ENCODE peak calls at places on chromosomes 13 and 19, in four cellular contexts. One of them, this sample, is unnamed.

GRCh38 chr19:40962460-40962961 is 28.6 kb upstream of the CYP2B6 start:
- DNase-seq in fibroblast of lung: no peak
- DNase-seq in GM06990: no peak
- DNase-seq in dorsolateral prefrontal cortex: no peak
- DNase-seq in this sample: no peak

GRCh38 chr19:4639531-4640246 is 373 bp downstream of the TNFAIP8L1 start:
- DNase-seq in fibroblast of lung: no peak
- DNase-seq in GM06990: peak; percentile 41
- DNase-seq in dorsolateral prefrontal cortex: no peak
- DNase-seq in this sample: no peak

GRCh38 chr13:23654111-23655110 is 84.2 kb downstream of the TNFRSF19 start:
- DNase-seq in fibroblast of lung: peak; percentile 60
- DNase-seq in GM06990: no peak
- DNase-seq in dorsolateral prefrontal cortex: no peak
- DNase-seq in this sample: no peak

GRCh38 chr19:11136400-11137101 is 19.0 kb downstream of the SPC24 start:
- DNase-seq in fibroblast of lung: no peak
- DNase-seq in GM06990: no peak
- DNase-seq in dorsolateral prefrontal cortex: no peak
- DNase-seq in this sample: no peak

GRCh38 chr19:49425922-49426592 is 869 bp downstream of the GFY start:
- DNase-seq in fibroblast of lung: no peak
- DNase-seq in GM06990: no peak
- DNase-seq in dorsolateral prefrontal cortex: no peak
- DNase-seq in this sample: no peak

GRCh38 chr19:925087-925911 is 536 bp upstream of the ARID3A start:
- DNase-seq in fibroblast of lung: peak; percentile 82
- DNase-seq in GM06990: peak; percentile 95
- DNase-seq in dorsolateral prefrontal cortex: peak; percentile 85
- DNase-seq in this sample: peak; percentile 95

GRCh38 chr19:13302521-13303270 is 152.5 kb downstream of the IER2 start:
- DNase-seq in fibroblast of lung: no peak
- DNase-seq in GM06990: no peak
- DNase-seq in dorsolateral prefrontal cortex: peak; percentile 57
- DNase-seq in this sample: no peak

GRCh38 chr19:12759686-12760085 is 8.1 kb downstream of the BEST2 start:
- DNase-seq in fibroblast of lung: no peak
- DNase-seq in GM06990: no peak
- DNase-seq in dorsolateral prefrontal cortex: no peak
- DNase-seq in this sample: no peak

GRCh38 chr13:32947886-32948285 is 68.3 kb upstream of the KL start:
- DNase-seq in fibroblast of lung: no peak
- DNase-seq in GM06990: no peak
- DNase-seq in dorsolateral prefrontal cortex: peak; percentile 35
- DNase-seq in this sample: no peak

GRCh38 chr19:34816708-34817107 is 43.7 kb upstream of the ZNF599 start:
- DNase-seq in fibroblast of lung: no peak
- DNase-seq in GM06990: no peak
- DNase-seq in dorsolateral prefrontal cortex: no peak
- DNase-seq in this sample: no peak

GRCh38 chr19:4518345-4519171 is at the start of gene PLIN4:
- DNase-seq in fibroblast of lung: peak; percentile 93
- DNase-seq in GM06990: no peak
- DNase-seq in dorsolateral prefrontal cortex: peak; percentile 39
- DNase-seq in this sample: no peak

GRCh38 chr13:24232037-24232436 is 71.5 kb downstream of the SPATA13 start:
- DNase-seq in fibroblast of lung: no peak
- DNase-seq in GM06990: no peak
- DNase-seq in dorsolateral prefrontal cortex: no peak
- DNase-seq in this sample: no peak

GRCh38 chr19:42132851-42133528 is 744 bp upstream of the POU2F2 start:
- DNase-seq in fibroblast of lung: no peak
- DNase-seq in GM06990: peak; percentile 89
- DNase-seq in dorsolateral prefrontal cortex: peak; percentile 53
- DNase-seq in this sample: peak; percentile 85

GRCh38 chr13:76798037-76798436 is 88.2 kb downstream of the KCTD12 start:
- DNase-seq in fibroblast of lung: no peak
- DNase-seq in GM06990: no peak
- DNase-seq in dorsolateral prefrontal cortex: no peak
- DNase-seq in this sample: peak; percentile 20

GRCh38 chr19:15449620-15450527 is at the start of gene WIZ:
- DNase-seq in fibroblast of lung: peak; percentile 67
- DNase-seq in GM06990: peak; percentile 82
- DNase-seq in dorsolateral prefrontal cortex: peak; percentile 67
- DNase-seq in this sample: peak; percentile 84

GRCh38 chr19:4851551-4852290 is 15.7 kb downstream of the PLIN3 start:
- DNase-seq in fibroblast of lung: peak; percentile 51
- DNase-seq in GM06990: peak; percentile 74
- DNase-seq in dorsolateral prefrontal cortex: peak; percentile 65
- DNase-seq in this sample: peak; percentile 85

GRCh38 chr19:18961767-18962423 is 20.9 kb upstream of the HOMER3 start:
- DNase-seq in fibroblast of lung: no peak
- DNase-seq in GM06990: no peak
- DNase-seq in dorsolateral prefrontal cortex: no peak
- DNase-seq in this sample: no peak

GRCh38 chr13:111241862-111242261 is 78.6 kb upstream of the TEX29 start:
- DNase-seq in fibroblast of lung: no peak
- DNase-seq in GM06990: no peak
- DNase-seq in dorsolateral prefrontal cortex: no peak
- DNase-seq in this sample: no peak

GRCh38 chr19:14318873-14319272 is 62.4 kb upstream of the ADGRE5 start:
- DNase-seq in fibroblast of lung: no peak
- DNase-seq in GM06990: no peak
- DNase-seq in dorsolateral prefrontal cortex: no peak
- DNase-seq in this sample: peak; percentile 34

GRCh38 chr13:97975851-97976550 is 22.5 kb downstream of the IPO5 start:
- DNase-seq in fibroblast of lung: peak; percentile 83
- DNase-seq in GM06990: peak; percentile 92
- DNase-seq in dorsolateral prefrontal cortex: peak; percentile 89
- DNase-seq in this sample: peak; percentile 93

GRCh38 chr13:90352763-90353162 is 994.7 kb upstream of the MIR17HG start:
- DNase-seq in fibroblast of lung: no peak
- DNase-seq in GM06990: no peak
- DNase-seq in dorsolateral prefrontal cortex: no peak
- DNase-seq in this sample: no peak

GRCh38 chr13:34731486-34731885 is 210.6 kb upstream of the NBEA start:
- DNase-seq in fibroblast of lung: no peak
- DNase-seq in GM06990: no peak
- DNase-seq in dorsolateral prefrontal cortex: no peak
- DNase-seq in this sample: no peak

GRCh38 chr19:1658446-1659433 is 6.3 kb upstream of the TCF3 start:
- DNase-seq in fibroblast of lung: no peak
- DNase-seq in GM06990: no peak
- DNase-seq in dorsolateral prefrontal cortex: no peak
- DNase-seq in this sample: no peak

GRCh38 chr19:2806736-2807378 is 12.8 kb upstream of the ZNF554 start:
- DNase-seq in fibroblast of lung: no peak
- DNase-seq in GM06990: no peak
- DNase-seq in dorsolateral prefrontal cortex: no peak
- DNase-seq in this sample: no peak

GRCh38 chr13:60617863-60618733 is 221.1 kb downstream of the TDRD3 start:
- DNase-seq in fibroblast of lung: peak; percentile 13
- DNase-seq in GM06990: no peak
- DNase-seq in dorsolateral prefrontal cortex: no peak
- DNase-seq in this sample: no peak

GRCh38 chr19:2950286-2951124 is 5.7 kb upstream of the ZNF77 start:
- DNase-seq in fibroblast of lung: peak; percentile 100
- DNase-seq in GM06990: peak; percentile 97
- DNase-seq in dorsolateral prefrontal cortex: peak; percentile 100
- DNase-seq in this sample: peak; percentile 99

GRCh38 chr19:13417054-13417453 is 89.2 kb downstream of the CACNA1A start:
- DNase-seq in fibroblast of lung: no peak
- DNase-seq in GM06990: peak; percentile 64
- DNase-seq in dorsolateral prefrontal cortex: no peak
- DNase-seq in this sample: peak; percentile 76

GRCh38 chr13:78607409-78608253 is 4.3 kb upstream of the POU4F1 start:
- DNase-seq in fibroblast of lung: peak; percentile 1
- DNase-seq in GM06990: no peak
- DNase-seq in dorsolateral prefrontal cortex: no peak
- DNase-seq in this sample: no peak

GRCh38 chr13:52345048-52345447 is 60.9 kb downstream of the THSD1 start:
- DNase-seq in fibroblast of lung: peak; percentile 43
- DNase-seq in GM06990: no peak
- DNase-seq in dorsolateral prefrontal cortex: no peak
- DNase-seq in this sample: no peak

GRCh38 chr19:13099073-13099999 is 3.3 kb downstream of the LYL1 start:
- DNase-seq in fibroblast of lung: no peak
- DNase-seq in GM06990: peak; percentile 79
- DNase-seq in dorsolateral prefrontal cortex: no peak
- DNase-seq in this sample: peak; percentile 88

GRCh38 chr13:106349080-106349841 is 186.2 kb downstream of the EFNB2 start:
- DNase-seq in fibroblast of lung: no peak
- DNase-seq in GM06990: no peak
- DNase-seq in dorsolateral prefrontal cortex: peak; percentile 31
- DNase-seq in this sample: no peak

GRCh38 chr19:13881231-13881691 is 4.3 kb downstream of the NANOS3 start:
- DNase-seq in fibroblast of lung: no peak
- DNase-seq in GM06990: no peak
- DNase-seq in dorsolateral prefrontal cortex: no peak
- DNase-seq in this sample: no peak

GRCh38 chr19:30799854-30800755 is 427.9 kb downstream of the ZNF536 start:
- DNase-seq in fibroblast of lung: no peak
- DNase-seq in GM06990: no peak
- DNase-seq in dorsolateral prefrontal cortex: no peak
- DNase-seq in this sample: no peak

GRCh38 chr19:7830272-7830771 is 304 bp downstream of the EVI5L start:
- DNase-seq in fibroblast of lung: no peak
- DNase-seq in GM06990: no peak
- DNase-seq in dorsolateral prefrontal cortex: no peak
- DNase-seq in this sample: peak; percentile 25

GRCh38 chr19:57709616-57710015 is 612 bp upstream of the ZNF154 start:
- DNase-seq in fibroblast of lung: no peak
- DNase-seq in GM06990: no peak
- DNase-seq in dorsolateral prefrontal cortex: no peak
- DNase-seq in this sample: no peak

GRCh38 chr19:6677924-6678689 is 8.1 kb upstream of the TNFSF14 start:
- DNase-seq in fibroblast of lung: no peak
- DNase-seq in GM06990: peak; percentile 83
- DNase-seq in dorsolateral prefrontal cortex: no peak
- DNase-seq in this sample: no peak

GRCh38 chr13:51000576-51001260 is 91.1 kb downstream of the RNASEH2B start:
- DNase-seq in fibroblast of lung: peak; percentile 80
- DNase-seq in GM06990: no peak
- DNase-seq in dorsolateral prefrontal cortex: no peak
- DNase-seq in this sample: no peak

GRCh38 chr13:93118081-93118615 is 108.5 kb upstream of the GPC6 start:
- DNase-seq in fibroblast of lung: no peak
- DNase-seq in GM06990: no peak
- DNase-seq in dorsolateral prefrontal cortex: no peak
- DNase-seq in this sample: no peak

GRCh38 chr13:93116809-93117208 is 109.8 kb upstream of the GPC6 start:
- DNase-seq in fibroblast of lung: peak; percentile 11
- DNase-seq in GM06990: no peak
- DNase-seq in dorsolateral prefrontal cortex: no peak
- DNase-seq in this sample: no peak
- TF ChIP-seq CTCF in fibroblast of lung: no peak
- TF ChIP-seq CTCF in GM06990: no peak
- TF ChIP-seq CTCF in dorsolateral prefrontal cortex: no peak
- TF ChIP-seq CTCF in this sample: no peak

DNA sequence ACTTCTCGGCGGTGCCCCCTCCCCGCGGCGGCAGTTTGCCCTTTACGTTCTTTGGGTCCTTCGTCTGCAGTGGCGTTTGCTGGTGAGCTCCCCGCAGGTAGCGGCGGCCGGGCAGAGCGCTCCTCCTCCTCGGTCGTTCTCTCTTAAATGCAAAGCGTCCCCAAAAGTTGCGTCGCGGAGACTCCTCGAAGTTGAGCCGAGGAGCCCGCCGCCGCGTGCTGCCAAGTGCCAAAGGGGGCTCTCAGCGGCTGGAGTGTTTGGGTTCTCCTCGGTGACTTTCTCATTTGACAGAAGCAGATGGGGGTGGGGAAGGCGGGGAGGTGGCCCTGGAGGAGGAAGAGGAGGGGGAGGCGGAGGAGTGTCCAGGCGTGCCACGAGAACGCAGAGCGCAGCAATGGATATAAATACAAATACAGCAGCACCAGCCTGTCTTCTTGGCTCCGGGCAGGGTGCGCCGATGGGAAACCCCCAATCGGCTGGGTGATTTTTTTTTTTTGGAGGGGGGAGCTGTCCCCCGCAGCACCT is at the start of gene SOX21:
- DNase-seq in fibroblast of lung: peak; percentile 39
- DNase-seq in GM06990: peak; percentile 26
- DNase-seq in dorsolateral prefrontal cortex: no peak
- DNase-seq in this sample: no peak
- H3K4me3 ChIP-seq in fibroblast of lung: peak within 1 kb of the TSS; percentile 7
- H3K4me3 ChIP-seq in GM06990: no peak within 1 kb of the TSS
- H3K4me3 ChIP-seq in dorsolateral prefrontal cortex: peak within 1 kb of the TSS; percentile 60
- H3K4me3 ChIP-seq in this sample: no peak within 1 kb of the TSS

DNA sequence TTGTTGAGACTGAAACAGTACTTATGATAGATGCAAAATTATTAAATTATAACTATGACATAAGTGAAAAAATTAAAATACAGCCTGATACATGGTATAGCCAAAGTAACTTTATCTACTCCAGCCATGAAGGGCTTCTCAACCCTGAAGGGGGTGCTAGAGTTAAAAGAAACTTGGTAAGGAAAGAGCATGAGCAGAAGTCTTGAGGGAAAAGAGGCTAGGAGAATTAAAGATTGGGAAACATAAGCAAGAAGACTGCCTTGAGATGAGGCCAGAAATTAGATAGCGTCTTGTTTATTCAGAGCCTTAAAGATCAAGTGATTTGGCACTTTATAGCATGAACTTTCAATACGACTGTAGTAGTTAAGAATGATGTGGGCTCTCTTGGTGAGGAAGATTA is 385.5 kb upstream of the PRR20A start:
- DNase-seq in fibroblast of lung: no peak
- DNase-seq in GM06990: no peak
- DNase-seq in dorsolateral prefrontal cortex: no peak
- DNase-seq in this sample: no peak
- TF ChIP-seq CTCF in fibroblast of lung: no peak
- TF ChIP-seq CTCF in GM06990: no peak
- TF ChIP-seq CTCF in dorsolateral prefrontal cortex: no peak
- TF ChIP-seq CTCF in this sample: no peak

DNA sequence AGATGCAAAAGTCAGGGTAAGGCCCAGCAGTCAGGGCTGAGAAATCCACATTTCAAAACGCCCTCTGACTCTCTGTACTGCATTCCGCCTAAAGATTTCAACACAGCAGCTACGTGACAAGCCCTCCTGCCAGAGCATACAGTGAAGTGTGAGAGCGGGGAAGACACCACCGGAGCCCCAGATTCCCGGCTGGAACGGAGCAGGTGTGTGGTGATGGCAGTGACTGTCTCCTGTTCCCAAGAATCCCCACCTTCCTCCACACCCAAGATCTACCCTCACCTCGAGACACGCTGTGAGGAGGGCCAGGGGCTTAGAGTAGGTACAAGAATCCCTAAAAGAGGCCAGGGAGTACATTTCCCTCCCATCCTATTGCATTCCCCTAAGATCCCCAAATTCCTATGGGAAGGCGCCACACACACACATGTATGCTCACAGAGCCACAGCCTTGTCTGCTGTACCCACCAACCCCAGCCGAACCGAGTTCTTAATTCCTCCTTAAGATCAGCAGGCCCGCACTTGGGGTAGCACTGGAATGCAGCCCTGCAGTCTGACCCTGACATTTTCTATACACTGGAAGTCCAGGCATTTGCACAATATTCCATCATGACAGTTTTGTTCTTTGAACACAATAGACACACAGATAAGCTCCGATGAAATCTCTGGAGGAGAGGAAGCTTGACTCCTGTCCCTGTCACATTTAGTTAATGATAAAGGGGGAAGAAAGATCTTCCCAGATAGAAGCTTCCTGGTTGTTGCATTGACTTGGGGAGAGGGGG is 102.9 kb downstream of the FOXO1 start:
- DNase-seq in fibroblast of lung: peak; percentile 58
- DNase-seq in GM06990: no peak
- DNase-seq in dorsolateral prefrontal cortex: no peak
- DNase-seq in this sample: no peak
- H3K4me3 ChIP-seq in fibroblast of lung: no peak overlapping the region
- H3K4me3 ChIP-seq in GM06990: no peak overlapping the region
- H3K4me3 ChIP-seq in dorsolateral prefrontal cortex: no peak overlapping the region
- H3K4me3 ChIP-seq in this sample: no peak overlapping the region

This sample was measured in GM12865.